ENCODE peak calls at places on chromosome 13, in ten cellular contexts. One of them, this sample, is unnamed.

GRCh38 chr13:98350746-98351330 is 173.8 kb upstream of the RNF113B start:
- DNase-seq in AG04450: no peak
- DNase-seq in body of pancreas: no peak
- DNase-seq in mesenchymal stem cell: no peak
- DNase-seq in OCI-LY7: no peak
- DNase-seq in endodermal cell: peak; percentile 23
- DNase-seq in heart left ventricle: no peak
- DNase-seq in BE2C: no peak
- DNase-seq in CD4-positive, alpha-beta T cell: no peak
- DNase-seq in spleen: no peak
- DNase-seq in this sample: no peak

GRCh38 chr13:33388254-33388998 is 102.9 kb upstream of the STARD13 start:
- DNase-seq in AG04450: no peak
- DNase-seq in body of pancreas: no peak
- DNase-seq in mesenchymal stem cell: no peak
- DNase-seq in OCI-LY7: no peak
- DNase-seq in endodermal cell: no peak
- DNase-seq in heart left ventricle: no peak
- DNase-seq in BE2C: no peak
- DNase-seq in CD4-positive, alpha-beta T cell: no peak
- DNase-seq in spleen: no peak
- DNase-seq in this sample: no peak

GRCh38 chr13:45194081-45194939 is 6.5 kb downstream of the KCTD4 start:
- DNase-seq in AG04450: no peak
- DNase-seq in body of pancreas: peak; percentile 18
- DNase-seq in mesenchymal stem cell: no peak
- DNase-seq in OCI-LY7: no peak
- DNase-seq in endodermal cell: peak; percentile 71
- DNase-seq in heart left ventricle: no peak
- DNase-seq in BE2C: no peak
- DNase-seq in CD4-positive, alpha-beta T cell: no peak
- DNase-seq in spleen: no peak
- DNase-seq in this sample: no peak

GRCh38 chr13:106709509-106709908 is 141.6 kb upstream of the ARGLU1 start:
- DNase-seq in AG04450: no peak
- DNase-seq in body of pancreas: no peak
- DNase-seq in mesenchymal stem cell: no peak
- DNase-seq in OCI-LY7: no peak
- DNase-seq in endodermal cell: no peak
- DNase-seq in heart left ventricle: peak; percentile 26
- DNase-seq in BE2C: no peak
- DNase-seq in CD4-positive, alpha-beta T cell: no peak
- DNase-seq in spleen: no peak
- DNase-seq in this sample: no peak

GRCh38 chr13:90070837-90071525 is 1276.5 kb upstream of the MIR17HG start:
- DNase-seq in AG04450: no peak
- DNase-seq in body of pancreas: no peak
- DNase-seq in mesenchymal stem cell: no peak
- DNase-seq in OCI-LY7: no peak
- DNase-seq in endodermal cell: no peak
- DNase-seq in heart left ventricle: no peak
- DNase-seq in BE2C: no peak
- DNase-seq in CD4-positive, alpha-beta T cell: no peak
- DNase-seq in spleen: no peak
- DNase-seq in this sample: no peak

GRCh38 chr13:46598140-46598819 is 45.3 kb downstream of the LRCH1 start:
- DNase-seq in AG04450: no peak
- DNase-seq in body of pancreas: no peak
- DNase-seq in mesenchymal stem cell: no peak
- DNase-seq in OCI-LY7: peak; percentile 89
- DNase-seq in endodermal cell: no peak
- DNase-seq in heart left ventricle: no peak
- DNase-seq in BE2C: no peak
- DNase-seq in CD4-positive, alpha-beta T cell: no peak
- DNase-seq in spleen: no peak
- DNase-seq in this sample: no peak

GRCh38 chr13:93843082-93843481 is 616.5 kb downstream of the GPC6 start:
- DNase-seq in AG04450: no peak
- DNase-seq in body of pancreas: no peak
- DNase-seq in mesenchymal stem cell: no peak
- DNase-seq in OCI-LY7: no peak
- DNase-seq in endodermal cell: no peak
- DNase-seq in heart left ventricle: no peak
- DNase-seq in BE2C: no peak
- DNase-seq in CD4-positive, alpha-beta T cell: no peak
- DNase-seq in spleen: no peak
- DNase-seq in this sample: no peak

GRCh38 chr13:40660270-40660669 is 6.2 kb downstream of the FOXO1 start:
- DNase-seq in AG04450: no peak
- DNase-seq in body of pancreas: no peak
- DNase-seq in mesenchymal stem cell: no peak
- DNase-seq in OCI-LY7: no peak
- DNase-seq in endodermal cell: no peak
- DNase-seq in heart left ventricle: no peak
- DNase-seq in BE2C: no peak
- DNase-seq in CD4-positive, alpha-beta T cell: no peak
- DNase-seq in spleen: no peak
- DNase-seq in this sample: no peak

GRCh38 chr13:98835156-98835555 is 82.7 kb upstream of the SLC15A1 start:
- DNase-seq in AG04450: no peak
- DNase-seq in body of pancreas: no peak
- DNase-seq in mesenchymal stem cell: no peak
- DNase-seq in OCI-LY7: no peak
- DNase-seq in endodermal cell: no peak
- DNase-seq in heart left ventricle: no peak
- DNase-seq in BE2C: peak; percentile 31
- DNase-seq in CD4-positive, alpha-beta T cell: no peak
- DNase-seq in spleen: no peak
- DNase-seq in this sample: no peak

GRCh38 chr13:74771964-74772363 is 637.8 kb upstream of the KLF12 start:
- DNase-seq in AG04450: no peak
- DNase-seq in body of pancreas: no peak
- DNase-seq in mesenchymal stem cell: peak; percentile 63
- DNase-seq in OCI-LY7: no peak
- DNase-seq in endodermal cell: no peak
- DNase-seq in heart left ventricle: no peak
- DNase-seq in BE2C: no peak
- DNase-seq in CD4-positive, alpha-beta T cell: no peak
- DNase-seq in spleen: no peak
- DNase-seq in this sample: no peak

GRCh38 chr13:22517544-22517943 is 663.2 kb upstream of the SGCG start:
- DNase-seq in AG04450: no peak
- DNase-seq in body of pancreas: no peak
- DNase-seq in mesenchymal stem cell: peak; percentile 17
- DNase-seq in OCI-LY7: no peak
- DNase-seq in endodermal cell: no peak
- DNase-seq in heart left ventricle: no peak
- DNase-seq in BE2C: no peak
- DNase-seq in CD4-positive, alpha-beta T cell: no peak
- DNase-seq in spleen: no peak
- DNase-seq in this sample: no peak

GRCh38 chr13:38758278-38758677 is 71.4 kb downstream of the FREM2 start:
- DNase-seq in AG04450: no peak
- DNase-seq in body of pancreas: no peak
- DNase-seq in mesenchymal stem cell: no peak
- DNase-seq in OCI-LY7: no peak
- DNase-seq in endodermal cell: peak; percentile 62
- DNase-seq in heart left ventricle: no peak
- DNase-seq in BE2C: no peak
- DNase-seq in CD4-positive, alpha-beta T cell: no peak
- DNase-seq in spleen: no peak
- DNase-seq in this sample: no peak
- H3K9me3 ChIP-seq in AG04450: no peaks in the 10 kb centered on the region
- H3K9me3 ChIP-seq in body of pancreas: no peaks in the 10 kb centered on the region
- H3K9me3 ChIP-seq in mesenchymal stem cell: no peaks in the 10 kb centered on the region
- H3K9me3 ChIP-seq in OCI-LY7: no peaks in the 10 kb centered on the region
- H3K9me3 ChIP-seq in endodermal cell: no peaks in the 10 kb centered on the region
- H3K9me3 ChIP-seq in heart left ventricle: no peaks in the 10 kb centered on the region
- H3K9me3 ChIP-seq in BE2C: no peaks in the 10 kb centered on the region
- H3K9me3 ChIP-seq in CD4-positive, alpha-beta T cell: no peaks in the 10 kb centered on the region
- H3K9me3 ChIP-seq in spleen: no peaks in the 10 kb centered on the region
- H3K9me3 ChIP-seq in this sample: no peaks in the 10 kb centered on the region

DNA sequence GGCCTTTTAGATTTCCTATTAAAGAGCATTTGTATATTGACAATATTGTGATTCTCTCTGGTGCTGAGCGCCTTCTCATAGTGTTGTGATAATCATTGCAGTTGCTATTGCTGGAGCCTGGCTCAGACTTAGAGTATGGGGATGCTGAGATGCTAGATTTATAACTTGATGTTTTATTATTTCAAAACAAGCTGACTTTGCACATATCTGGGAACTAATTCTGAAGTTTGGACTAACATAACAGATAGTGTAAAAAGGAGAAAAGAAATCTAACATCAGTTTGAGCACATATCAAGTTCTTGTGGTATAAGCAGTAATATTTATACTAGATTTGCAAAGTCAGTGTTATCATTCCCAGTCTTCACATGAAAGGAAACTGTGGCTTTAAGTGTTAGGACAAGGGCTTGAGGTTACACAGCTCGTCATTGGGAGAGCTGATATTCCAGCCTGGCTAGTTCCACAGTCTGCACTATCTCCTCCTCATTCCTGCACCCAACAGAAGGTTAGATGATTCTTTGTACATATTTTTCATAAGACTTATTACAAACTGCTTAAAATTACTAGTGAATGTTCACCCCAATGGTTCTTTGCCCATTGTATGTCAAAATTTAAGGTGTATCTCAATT is 279.8 kb downstream of the MTUS2 start:
- DNase-seq in AG04450: no peak
- DNase-seq in body of pancreas: no peak
- DNase-seq in mesenchymal stem cell: no peak
- DNase-seq in OCI-LY7: no peak
- DNase-seq in endodermal cell: no peak
- DNase-seq in heart left ventricle: no peak
- DNase-seq in BE2C: no peak
- DNase-seq in CD4-positive, alpha-beta T cell: no peak
- DNase-seq in spleen: no peak
- DNase-seq in this sample: no peak
- H3K9me3 ChIP-seq in AG04450: peaks cover 12% of the 10 kb centered on the region
- H3K9me3 ChIP-seq in body of pancreas: no peaks in the 10 kb centered on the region
- H3K9me3 ChIP-seq in mesenchymal stem cell: no peaks in the 10 kb centered on the region
- H3K9me3 ChIP-seq in OCI-LY7: no peaks in the 10 kb centered on the region
- H3K9me3 ChIP-seq in endodermal cell: peaks cover 32% of the 10 kb centered on the region
- H3K9me3 ChIP-seq in heart left ventricle: no peaks in the 10 kb centered on the region
- H3K9me3 ChIP-seq in BE2C: no peaks in the 10 kb centered on the region
- H3K9me3 ChIP-seq in CD4-positive, alpha-beta T cell: no peaks in the 10 kb centered on the region
- H3K9me3 ChIP-seq in spleen: peaks cover 11% of the 10 kb centered on the region
- H3K9me3 ChIP-seq in this sample: no peaks in the 10 kb centered on the region

DNA sequence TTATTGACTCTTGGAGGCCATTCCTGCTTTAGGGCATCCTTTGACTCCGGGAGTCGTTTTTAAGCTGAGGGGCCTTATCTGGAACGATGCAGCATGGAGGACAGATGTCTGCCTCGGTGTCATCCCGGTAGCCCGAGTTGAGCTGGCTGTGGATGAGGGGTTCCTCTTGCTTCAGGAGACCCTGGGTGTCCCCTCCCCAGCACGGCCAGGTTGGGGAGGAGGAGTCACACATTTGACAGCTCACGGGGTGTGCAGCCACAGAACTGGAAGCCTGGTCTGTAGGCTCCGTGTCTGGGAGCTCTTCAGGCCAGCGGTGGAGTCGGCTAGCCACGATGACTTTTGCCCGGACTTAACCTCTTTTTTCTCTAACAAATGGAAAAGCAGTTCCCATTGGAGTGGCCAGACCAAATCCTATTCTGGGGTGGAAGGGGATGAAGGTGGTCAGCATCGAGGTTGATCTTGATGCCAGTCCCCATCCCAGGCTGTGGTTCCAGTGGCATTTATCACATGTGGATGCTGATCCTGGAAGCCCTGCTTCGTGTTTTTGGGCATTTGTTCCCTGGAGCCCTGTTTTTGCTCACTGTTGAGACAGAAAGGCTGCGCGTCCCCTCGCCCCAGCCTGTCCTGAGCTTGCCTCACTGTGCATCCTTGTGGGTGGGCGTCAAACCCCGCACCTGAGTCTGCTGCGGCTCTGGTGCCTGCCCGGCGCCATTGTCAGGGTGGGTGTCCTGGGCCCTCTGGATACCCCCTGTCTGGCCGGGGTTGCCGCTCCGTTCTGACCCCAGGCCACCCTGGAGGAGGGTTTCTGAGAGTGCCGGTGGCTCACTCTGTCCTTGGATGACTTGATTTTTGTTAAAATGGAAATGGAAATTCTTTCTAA is 12.0 kb downstream of the TFDP1 start:
- DNase-seq in AG04450: no peak
- DNase-seq in body of pancreas: peak; percentile 2
- DNase-seq in mesenchymal stem cell: no peak
- DNase-seq in OCI-LY7: no peak
- DNase-seq in endodermal cell: peak; percentile 20
- DNase-seq in heart left ventricle: no peak
- DNase-seq in BE2C: no peak
- DNase-seq in CD4-positive, alpha-beta T cell: no peak
- DNase-seq in spleen: peak; percentile 65
- DNase-seq in this sample: peak; percentile 6
- H3K9me3 ChIP-seq in AG04450: peaks cover 30% of the 10 kb centered on the region
- H3K9me3 ChIP-seq in body of pancreas: no peaks in the 10 kb centered on the region
- H3K9me3 ChIP-seq in mesenchymal stem cell: no peaks in the 10 kb centered on the region
- H3K9me3 ChIP-seq in OCI-LY7: no peaks in the 10 kb centered on the region
- H3K9me3 ChIP-seq in endodermal cell: no peaks in the 10 kb centered on the region
- H3K9me3 ChIP-seq in heart left ventricle: no peaks in the 10 kb centered on the region
- H3K9me3 ChIP-seq in BE2C: no peaks in the 10 kb centered on the region
- H3K9me3 ChIP-seq in CD4-positive, alpha-beta T cell: no peaks in the 10 kb centered on the region
- H3K9me3 ChIP-seq in spleen: peaks cover 7% of the 10 kb centered on the region
- H3K9me3 ChIP-seq in this sample: no peaks in the 10 kb centered on the region

DNA sequence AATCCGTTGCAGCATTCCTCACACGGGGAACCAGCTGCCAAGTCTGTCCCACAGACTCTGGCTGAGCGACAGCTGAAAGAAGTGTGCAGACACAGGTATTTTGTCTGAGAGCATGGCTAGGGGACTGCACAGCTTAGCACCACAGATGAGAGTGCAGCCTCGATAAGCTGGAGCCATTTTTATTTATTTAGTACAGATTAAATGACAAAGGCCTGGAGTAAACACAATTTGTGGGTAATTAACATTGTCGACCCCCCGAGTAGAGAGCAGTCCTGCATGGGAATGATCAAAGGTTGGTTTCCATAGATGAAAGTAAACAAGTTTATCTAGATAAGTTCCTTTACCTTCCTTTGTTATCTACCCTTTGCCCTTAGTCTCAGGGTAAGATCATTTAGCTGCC is 836.2 kb downstream of the DACH1 start:
- DNase-seq in AG04450: no peak
- DNase-seq in body of pancreas: no peak
- DNase-seq in mesenchymal stem cell: no peak
- DNase-seq in OCI-LY7: no peak
- DNase-seq in endodermal cell: peak; percentile 58
- DNase-seq in heart left ventricle: no peak
- DNase-seq in BE2C: no peak
- DNase-seq in CD4-positive, alpha-beta T cell: no peak
- DNase-seq in spleen: no peak
- DNase-seq in this sample: no peak
- H3K9me3 ChIP-seq in AG04450: peaks cover 18% of the 10 kb centered on the region
- H3K9me3 ChIP-seq in body of pancreas: peaks cover 9% of the 10 kb centered on the region
- H3K9me3 ChIP-seq in mesenchymal stem cell: peaks cover 30% of the 10 kb centered on the region
- H3K9me3 ChIP-seq in OCI-LY7: no peaks in the 10 kb centered on the region
- H3K9me3 ChIP-seq in endodermal cell: peaks cover 46% of the 10 kb centered on the region
- H3K9me3 ChIP-seq in heart left ventricle: no peaks in the 10 kb centered on the region
- H3K9me3 ChIP-seq in BE2C: no peaks in the 10 kb centered on the region
- H3K9me3 ChIP-seq in CD4-positive, alpha-beta T cell: peaks cover 12% of the 10 kb centered on the region
- H3K9me3 ChIP-seq in spleen: peaks cover 74% of the 10 kb centered on the region
- H3K9me3 ChIP-seq in this sample: no peaks in the 10 kb centered on the region

GRCh38 chr13:63005625-63006024 is 1590.0 kb upstream of the PCDH20 start:
- DNase-seq in AG04450: no peak
- DNase-seq in body of pancreas: no peak
- DNase-seq in mesenchymal stem cell: no peak
- DNase-seq in OCI-LY7: no peak
- DNase-seq in endodermal cell: no peak
- DNase-seq in heart left ventricle: no peak
- DNase-seq in BE2C: no peak
- DNase-seq in CD4-positive, alpha-beta T cell: no peak
- DNase-seq in spleen: no peak
- DNase-seq in this sample: no peak
- H3K9me3 ChIP-seq in AG04450: peaks cover 7% of the 10 kb centered on the region
- H3K9me3 ChIP-seq in body of pancreas: peaks cover 10% of the 10 kb centered on the region
- H3K9me3 ChIP-seq in mesenchymal stem cell: peaks cover 52% of the 10 kb centered on the region
- H3K9me3 ChIP-seq in OCI-LY7: peaks cover 13% of the 10 kb centered on the region
- H3K9me3 ChIP-seq in endodermal cell: peaks cover 53% of the 10 kb centered on the region
- H3K9me3 ChIP-seq in heart left ventricle: no peaks in the 10 kb centered on the region
- H3K9me3 ChIP-seq in BE2C: peaks cover 4% of the 10 kb centered on the region
- H3K9me3 ChIP-seq in CD4-positive, alpha-beta T cell: peaks cover 17% of the 10 kb centered on the region
- H3K9me3 ChIP-seq in spleen: peaks cover 93% of the 10 kb centered on the region
- H3K9me3 ChIP-seq in this sample: no peaks in the 10 kb centered on the region